ENCODE peak calls at places on chromosomes 3 and 15, in six cellular contexts. B is mucosa of descending colon, Y is cardiac muscle cell, A is transverse colon, X is stomach, U is IMR-90. T is an unnamed sample. For H3K4me1, the result is how much of the 10 kb centered on the place peaks cover.

GRCh38 chr15:52858388-52859176 is 68.4 kb upstream of the ONECUT1 start:
- DNase-seq in X (no peak), U (no peak), A (no peak), B (no peak), Y (no peak), T (no peak)

GRCh38 chr3:111863942-111864341 is 4.9 kb downstream of the PHLDB2 start:
- DNase-seq in X (no peak), B (no peak), U (peak), A (no peak), Y (no peak), T (no peak)

GRCh38 chr3:127173516-127174166 is 19.3 kb upstream of the PRR23E start:
- DNase-seq in U (no peak), B (no peak), A (no peak), Y (no peak), X (no peak), T (peak)

GRCh38 chr3:7193271-7193670 is 332.4 kb downstream of the GRM7 start:
- DNase-seq in Y (no peak), B (no peak), A (no peak), U (no peak), X (no peak), T (no peak)

GRCh38 chr3:54691230-54691900 is 236.5 kb downstream of the LRTM1 start:
- DNase-seq in X (no peak), U (peak), B (no peak), A (no peak), Y (peak), T (no peak)

GRCh38 chr3:69370156-69370944 is 15.5 kb downstream of the FRMD4B start:
- DNase-seq in B (peak), X (peak), A (peak), Y (no peak), U (no peak), T (peak)

GRCh38 chr3:11591006-11591360 is 52.7 kb downstream of the VGLL4 start:
- DNase-seq in Y (peak), B (no peak), U (peak), X (no peak), A (no peak), T (no peak)

GRCh38 chr15:91908401-91908800 is 54.9 kb downstream of the SLCO3A1 start:
- DNase-seq in A (no peak), Y (peak), U (peak), X (no peak), B (no peak), T (no peak)

GRCh38 chr3:127217594-127218456 is 24.9 kb downstream of the PRR23E start:
- DNase-seq in A (no peak), B (no peak), U (peak), X (no peak), Y (peak), T (no peak)

GRCh38 chr15:91916051-91916450 is 62.5 kb downstream of the SLCO3A1 start:
- DNase-seq in A (no peak), Y (no peak), X (no peak), U (no peak), B (no peak), T (no peak)

GRCh38 chr3:192571197-192571791 is 156.0 kb downstream of the FGF12 start:
- DNase-seq in A (no peak), U (peak), Y (peak), X (peak), B (no peak), T (peak)

GRCh38 chr3:39051649-39052557 is at the start of the genes SCN11A and WDR48:
- DNase-seq in B (peak), X (peak), U (peak), Y (peak), A (peak), T (peak)

GRCh38 chr15:41332788-41333527 is at the start of gene NUSAP1:
- DNase-seq in A (no peak), X (no peak), B (no peak), Y (no peak), U (no peak), T (no peak)

GRCh38 chr3:118108769-118109168 is 925.9 kb downstream of the IGSF11 start:
- DNase-seq in Y (no peak), A (no peak), X (no peak), U (no peak), B (no peak), T (no peak)

GRCh38 chr3:27574438-27574795 is 90.2 kb upstream of the SLC4A7 start:
- DNase-seq in B (no peak), A (no peak), X (no peak), Y (no peak), U (no peak), T (no peak)

GRCh38 chr3:11220230-11220629 is 52.0 kb upstream of the ATG7 start:
- DNase-seq in X (no peak), Y (no peak), B (no peak), U (no peak), A (no peak), T (no peak)

GRCh38 chr15:56492786-56493555 is 28.0 kb upstream of the MNS1 start:
- DNase-seq in A (no peak), X (no peak), Y (no peak), B (no peak), U (no peak), T (no peak)

GRCh38 chr3:9111349-9112265 is 137.8 kb downstream of the SRGAP3 start:
- DNase-seq in A (no peak), Y (peak), B (no peak), X (no peak), U (peak), T (no peak)

GRCh38 chr3:43765417-43766030 is 74.8 kb downstream of the ABHD5 start:
- DNase-seq in X (no peak), Y (peak), B (no peak), U (peak), A (no peak), T (no peak)

GRCh38 chr3:15903164-15903563 is 105.4 kb upstream of the ANKRD28 start:
- DNase-seq in A (no peak), X (peak), B (no peak), Y (no peak), U (peak), T (no peak)

DNA sequence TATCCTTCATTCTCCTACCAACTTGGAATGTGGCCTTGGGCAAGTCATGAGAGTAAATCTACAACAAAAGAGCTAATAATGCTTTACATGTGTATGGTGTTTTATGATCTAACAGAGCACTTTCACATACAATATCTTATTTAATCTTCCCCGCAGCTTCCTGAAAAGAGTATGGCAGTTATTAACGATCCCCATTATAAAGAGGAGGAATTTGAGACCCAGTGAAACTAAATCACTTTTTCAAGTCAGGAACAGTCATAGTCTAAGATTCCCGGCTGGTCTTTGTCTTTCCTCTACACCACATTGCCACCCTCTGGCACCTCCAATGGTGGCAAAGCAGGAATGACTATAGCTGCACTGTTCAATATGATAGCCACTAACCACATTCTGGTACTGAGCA is 69.7 kb upstream of the CMSS1 start:
- DNase-seq in Y (peak), A (no peak), X (no peak), U (peak), B (no peak), T (no peak)
- TF ChIP-seq CTCF in Y (peak), A (no peak), X (no peak), U (peak), B (no peak), T (no peak)

GRCh38 chr15:67072951-67073350 is 7.5 kb downstream of the SMAD3 start:
- DNase-seq in Y (peak), X (no peak), U (peak), A (no peak), B (no peak), T (no peak)

GRCh38 chr15:67072442-67072841 is 7.0 kb downstream of the SMAD3 start:
- DNase-seq in A (no peak), Y (no peak), B (no peak), X (no peak), U (peak), T (no peak)

GRCh38 chr15:67077641-67078215 is 12.3 kb downstream of the SMAD3 start:
- DNase-seq in X (no peak), Y (no peak), A (peak), B (no peak), U (no peak), T (no peak)

GRCh38 chr15:67076147-67076843 is 10.9 kb downstream of the SMAD3 start:
- DNase-seq in B (no peak), Y (peak), A (no peak), U (peak), X (peak), T (no peak)

DNA sequence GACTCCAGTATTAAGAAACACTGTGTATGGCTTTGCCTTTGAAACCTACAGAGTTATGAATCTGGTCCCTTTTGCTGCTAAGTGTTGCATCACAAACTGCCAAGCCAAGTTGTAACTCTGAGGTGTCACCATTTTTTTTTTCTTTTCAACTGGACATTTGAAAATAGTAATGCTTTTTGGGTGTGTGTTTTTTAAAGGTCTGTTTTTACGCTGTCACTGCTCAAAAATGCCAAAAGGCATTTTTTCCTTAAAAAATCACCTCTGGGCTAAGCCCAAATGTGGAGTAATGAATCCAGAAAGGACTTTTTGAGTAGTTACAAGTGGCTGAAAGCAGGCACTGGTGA is 9.5 kb downstream of the SMAD3 start:
- DNase-seq in A (no peak), B (no peak), X (no peak), Y (no peak), U (peak), T (no peak)
- H3K4me1 ChIP-seq in A (half or more), B (half or more), X (half or more), Y (under half), U (under half), T (under half)

GRCh38 chr3:52297242-52298146 is 9.9 kb downstream of the GLYCTK start:
- DNase-seq in X (no peak), Y (no peak), A (no peak), B (peak), U (no peak), T (no peak)

GRCh38 chr3:52299815-52300611 is 12.4 kb downstream of the GLYCTK start:
- DNase-seq in X (peak), Y (peak), U (peak), B (no peak), A (no peak), T (no peak)

GRCh38 chr3:52295809-52296208 is 8.2 kb downstream of the GLYCTK start:
- DNase-seq in B (peak), Y (no peak), X (no peak), A (no peak), U (no peak), T (no peak)

GRCh38 chr3:52299247-52299657 is 11.6 kb downstream of the GLYCTK start:
- DNase-seq in Y (no peak), X (no peak), A (no peak), U (no peak), B (no peak), T (no peak)

DNA sequence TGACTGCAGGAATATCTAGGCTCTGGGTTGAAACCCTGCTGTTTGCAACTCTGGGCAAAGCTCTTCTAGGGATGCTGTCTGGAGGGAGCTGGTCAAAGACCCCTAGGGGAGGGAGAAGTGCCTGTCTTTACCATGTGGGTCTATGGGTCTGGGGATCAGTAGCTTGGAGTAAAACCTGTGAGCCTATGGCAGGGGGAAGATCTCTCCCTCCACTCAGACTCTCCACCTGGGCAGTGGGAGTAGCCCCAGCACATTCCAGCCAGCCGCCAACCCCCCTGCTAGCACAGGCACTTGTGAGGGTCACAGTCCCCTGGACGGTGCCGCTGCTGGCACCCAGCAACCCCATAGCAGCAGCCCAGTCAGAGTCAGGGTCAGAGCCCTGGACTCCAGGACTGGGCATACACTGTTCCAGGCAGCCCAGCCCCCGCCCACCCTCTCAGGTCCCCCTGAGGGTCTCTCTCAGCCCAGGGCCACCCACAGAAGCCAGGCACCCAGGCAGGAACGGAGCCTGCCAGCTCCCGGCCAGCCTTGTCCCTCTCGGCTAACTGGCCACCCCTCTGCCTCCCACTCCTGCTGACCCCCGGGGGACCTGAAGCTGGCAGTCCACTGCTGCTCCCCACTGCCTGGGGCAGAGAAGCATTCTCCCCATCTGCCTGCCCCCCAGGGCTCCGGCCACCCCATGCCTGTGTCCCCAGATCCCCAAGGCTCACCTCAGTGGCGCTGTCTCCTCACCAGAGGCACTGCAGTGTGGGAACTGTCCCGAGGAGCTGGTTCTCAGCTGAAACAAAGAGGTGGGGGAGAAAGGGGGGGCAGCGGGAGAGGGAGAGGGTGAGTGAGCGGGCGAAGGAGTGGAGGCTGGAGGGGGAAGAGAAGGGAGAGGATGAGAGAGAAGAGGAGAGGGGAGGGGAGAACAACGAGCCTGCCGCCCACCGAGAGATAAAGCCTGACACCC is 10.8 kb downstream of the GLYCTK start:
- DNase-seq in U (no peak), Y (no peak), B (peak), X (no peak), A (no peak), T (no peak)
- TF ChIP-seq CTCF in U (no peak), Y (peak), B (no peak), X (no peak), A (no peak), T (no peak)

DNA sequence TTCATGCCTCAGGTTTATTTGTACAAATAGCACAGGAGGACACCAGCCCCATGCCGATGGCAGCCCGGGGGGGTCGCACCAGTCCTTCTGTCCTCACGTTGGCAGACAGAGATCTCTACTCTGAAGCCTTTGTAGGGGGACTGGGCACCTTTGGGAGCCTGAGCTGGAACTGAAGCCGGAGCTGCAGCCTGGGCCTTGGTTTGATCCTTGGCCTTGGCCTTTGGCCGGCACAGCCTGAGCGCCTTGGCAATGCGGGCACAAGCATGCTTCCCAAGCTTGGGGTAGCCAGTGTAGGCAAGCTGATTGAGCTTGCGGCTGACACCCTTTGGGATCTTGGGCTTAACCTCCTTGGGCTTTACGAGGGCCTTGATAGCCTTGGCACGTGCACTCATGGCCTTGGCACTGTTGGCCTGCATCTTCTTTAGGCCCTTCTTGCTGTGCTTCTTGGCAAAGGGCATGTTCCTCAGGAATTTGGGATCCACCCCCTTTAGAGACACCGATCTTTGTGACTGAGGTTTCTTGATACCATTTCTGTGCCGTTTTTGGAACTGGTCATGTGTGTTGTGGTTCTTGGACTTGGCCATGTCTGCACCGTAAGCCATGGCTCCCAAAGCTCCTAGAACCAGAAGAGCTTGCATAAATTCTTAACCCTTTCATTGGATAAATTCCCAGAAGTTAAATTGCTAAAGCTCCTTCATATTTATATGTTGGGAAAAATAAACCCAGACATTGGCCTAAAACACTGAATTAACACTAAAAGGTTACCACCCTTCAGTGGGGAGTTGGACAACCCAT is 33.4 kb upstream of the UACA start:
- DNase-seq in B (no peak), U (no peak), A (no peak), Y (no peak), X (no peak), T (no peak)
- H3K4me1 ChIP-seq in B (under half), U (under half), A (under half), Y (under half), X (under half), T (under half)

T was measured in breast epithelium.